ENCODE peak calls at places on chromosomes 4 and X, in seven cellular contexts. X is neural progenitor cell, A is PC-3, M is HCT116, V is hepatocyte, G is GM23338, Y is MM.1S. S is an unnamed sample.

GRCh38 chrX:53483838-53484420 is 49.8 kb upstream of the HSD17B10 start:
- DNase-seq in Y (no peak), V (no peak), G (no peak), X (no peak), A (peak), M (no peak), S (peak)

GRCh38 chrX:153723351-153724251 is 586 bp downstream of the BCAP31 start:
- DNase-seq in G (peak), A (peak), Y (peak), V (peak), M (no peak), X (peak), S (peak)

GRCh38 chrX:6021316-6022091 is 207.2 kb downstream of the NLGN4X start:
- DNase-seq in M (no peak), X (peak), A (peak), Y (peak), V (peak), G (peak), S (peak)

GRCh38 chr4:112517067-112517588 is 1.1 kb upstream of the NEUROG2 start:
- DNase-seq in V (no peak), A (no peak), G (peak), M (no peak), Y (no peak), X (peak), S (no peak)

GRCh38 chr4:17613761-17614415 is 553 bp upstream of the MED28 start:
- DNase-seq in G (peak), A (peak), Y (peak), V (peak), X (peak), M (no peak), S (peak)

GRCh38 chrX:27840881-27841280 is 33.1 kb downstream of the MAGEB10 start:
- DNase-seq in M (no peak), X (no peak), G (peak), Y (no peak), A (no peak), V (no peak), S (no peak)

GRCh38 chr4:150156543-150156942 is 78.3 kb downstream of the DCLK2 start:
- DNase-seq in M (no peak), A (no peak), Y (no peak), X (no peak), V (no peak), G (no peak), S (no peak)

GRCh38 chr4:89284828-89285227 is 22.8 kb downstream of the GPRIN3 start:
- DNase-seq in X (no peak), Y (no peak), G (no peak), A (no peak), M (no peak), V (no peak), S (peak)

GRCh38 chrX:11188664-11189063 is 77.5 kb downstream of the HCCS start:
- DNase-seq in M (no peak), V (no peak), X (no peak), Y (no peak), A (peak), G (no peak), S (peak)

GRCh38 chrX:24668111-24668510 is 21.0 kb upstream of the PCYT1B start:
- DNase-seq in Y (no peak), M (no peak), V (no peak), X (no peak), G (no peak), A (no peak), S (no peak)

GRCh38 chr4:139555705-139556070 is 331 bp downstream of the SETD7 start:
- DNase-seq in V (peak), X (no peak), G (no peak), Y (no peak), A (no peak), M (no peak), S (peak)

GRCh38 chr4:151012836-151013235 is 2.2 kb downstream of the LRBA start:
- DNase-seq in A (peak), Y (no peak), V (peak), G (peak), M (peak), X (peak), S (no peak)

GRCh38 chrX:149469406-149469805 is 35.7 kb downstream of the IDS start:
- DNase-seq in V (no peak), X (no peak), A (no peak), M (no peak), G (no peak), Y (no peak), S (peak)

GRCh38 chr4:113406723-113407016 is 354.9 kb downstream of the CAMK2D start:
- DNase-seq in G (no peak), X (no peak), V (no peak), Y (peak), M (no peak), A (peak), S (no peak)

GRCh38 chr4:107993969-107994368 is 4.3 kb downstream of the HADH start:
- DNase-seq in Y (no peak), V (no peak), G (no peak), X (no peak), A (no peak), M (no peak), S (no peak)

GRCh38 chr4:48899950-48900349 is 6.6 kb downstream of the OCIAD2 start:
- DNase-seq in X (peak), G (no peak), Y (no peak), M (no peak), V (no peak), A (no peak), S (no peak)

GRCh38 chr4:44544158-44544557 is 95.5 kb upstream of the KCTD8 start:
- DNase-seq in X (no peak), M (no peak), V (no peak), G (no peak), A (peak), Y (no peak), S (no peak)

GRCh38 chrX:118823263-118824172 is at the start of gene ZCCHC12:
- DNase-seq in M (peak), A (peak), X (peak), G (peak), V (peak), Y (peak), S (peak)

GRCh38 chrX:118824173-118824782 is 654 bp downstream of the ZCCHC12 start:
- DNase-seq in G (peak), V (no peak), M (no peak), X (peak), Y (no peak), A (no peak), S (no peak)
- TF ChIP-seq EZH2 in G (no peak), V (no peak), M (no peak), X (no peak), Y (no peak), A (no peak), S (no peak)

GRCh38 chr4:165588534-165589310 is 209.9 kb downstream of the CPE start:
- DNase-seq in V (no peak), G (no peak), A (no peak), Y (no peak), M (no peak), X (no peak), S (no peak)

GRCh38 chr4:165597581-165598480 is 219.0 kb downstream of the CPE start:
- DNase-seq in V (no peak), Y (no peak), A (no peak), M (no peak), X (no peak), G (no peak), S (no peak)

DNA sequence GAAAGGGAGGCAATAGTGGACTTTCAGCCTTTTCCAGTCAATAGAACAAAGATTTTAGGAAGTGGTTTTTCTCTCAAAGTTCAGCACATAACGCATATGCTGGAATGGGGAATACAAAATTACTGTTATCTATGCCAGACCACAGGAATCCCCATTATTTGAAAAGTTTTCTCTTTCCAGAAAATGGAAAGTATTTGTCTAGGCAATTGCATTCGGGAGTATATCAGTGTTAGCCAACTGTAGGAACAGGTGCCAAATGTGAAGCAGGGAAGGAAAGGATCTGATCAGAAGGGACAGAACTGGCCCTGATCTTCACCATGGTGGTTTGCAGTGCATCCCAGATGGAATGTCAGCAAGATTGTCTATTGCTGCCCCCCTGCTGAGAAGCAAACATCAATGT is 213.6 kb downstream of the CPE start:
- DNase-seq in A (no peak), G (no peak), V (no peak), Y (no peak), X (no peak), M (no peak), S (no peak)
- TF ChIP-seq EZH2phosphoT487 in A (no peak), G (no peak), V (no peak), Y (no peak), X (no peak), M (no peak), S (no peak)

GRCh38 chr4:7656244-7656800 is 221.6 kb upstream of the PSAPL1 start:
- DNase-seq in M (no peak), A (no peak), V (no peak), G (no peak), X (no peak), Y (no peak), S (no peak)

GRCh38 chr4:7654550-7655266 is 220.0 kb upstream of the PSAPL1 start:
- DNase-seq in X (no peak), Y (no peak), M (no peak), A (no peak), G (no peak), V (no peak), S (no peak)

GRCh38 chr4:7655549-7656243 is 221.0 kb upstream of the PSAPL1 start:
- DNase-seq in G (no peak), V (peak), X (no peak), A (no peak), M (no peak), Y (no peak), S (no peak)

GRCh38 chr4:7653510-7654414 is 219.0 kb upstream of the PSAPL1 start:
- DNase-seq in V (no peak), Y (no peak), M (no peak), G (no peak), A (no peak), X (no peak), S (no peak)

DNA sequence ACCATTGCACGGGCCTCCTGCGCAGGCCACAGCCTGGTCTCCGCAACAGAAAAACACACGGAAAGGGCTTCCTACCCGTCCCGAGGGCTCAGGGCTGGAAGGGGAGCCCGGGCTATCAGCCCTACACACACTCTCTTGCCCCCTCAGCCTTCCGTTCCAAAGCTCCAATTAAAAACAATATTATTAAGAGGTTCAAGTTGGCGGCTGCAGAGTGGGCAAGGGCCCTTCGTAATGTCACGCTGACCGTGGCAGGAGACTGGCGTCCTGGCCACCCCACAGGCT is 220.5 kb upstream of the PSAPL1 start:
- DNase-seq in Y (no peak), A (no peak), X (no peak), M (no peak), G (no peak), V (no peak), S (no peak)
- H3K4me2 ChIP-seq in Y (no peak), A (no peak), X (no peak), M (no peak), G (no peak), V (no peak), S (no peak)

GRCh38 chr4:1551211-1551610 is 132.9 kb downstream of the FAM53A start:
- DNase-seq in X (no peak), V (no peak), G (no peak), A (no peak), Y (no peak), M (no peak), S (no peak)

GRCh38 chr4:1554876-1555265 is 129.2 kb downstream of the FAM53A start:
- DNase-seq in G (no peak), A (peak), X (no peak), M (no peak), Y (no peak), V (no peak), S (no peak)

GRCh38 chr4:1552451-1552850 is 131.7 kb downstream of the FAM53A start:
- DNase-seq in V (no peak), A (no peak), G (no peak), M (no peak), X (no peak), Y (no peak), S (no peak)

GRCh38 chr4:1554246-1554875 is 129.8 kb downstream of the FAM53A start:
- DNase-seq in G (no peak), M (no peak), Y (no peak), V (no peak), X (no peak), A (no peak), S (no peak)

DNA sequence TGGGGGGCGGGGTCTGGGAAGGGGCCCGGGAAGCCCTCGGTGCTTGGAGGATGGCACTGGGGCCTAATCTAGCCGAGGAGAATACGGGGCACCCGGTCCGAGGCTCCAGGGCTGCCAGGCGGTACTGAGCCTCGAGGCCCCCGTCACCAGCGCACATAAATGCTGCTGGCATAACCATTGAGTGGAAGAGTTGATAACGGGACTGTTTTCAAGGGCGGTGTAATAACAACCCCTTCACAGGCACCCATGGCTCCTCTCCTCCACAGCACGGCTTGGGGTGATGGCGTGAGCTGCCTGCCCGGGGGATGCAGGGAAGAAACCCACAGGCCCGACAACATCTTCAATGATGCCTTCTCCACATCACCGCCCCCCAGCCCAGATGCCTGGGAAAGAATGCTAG is 130.7 kb downstream of the FAM53A start:
- DNase-seq in G (no peak), A (no peak), M (no peak), X (no peak), V (no peak), Y (no peak), S (no peak)
- TF ChIP-seq EZH2 in G (no peak), A (no peak), M (no peak), X (no peak), V (no peak), Y (no peak), S (no peak)

DNA sequence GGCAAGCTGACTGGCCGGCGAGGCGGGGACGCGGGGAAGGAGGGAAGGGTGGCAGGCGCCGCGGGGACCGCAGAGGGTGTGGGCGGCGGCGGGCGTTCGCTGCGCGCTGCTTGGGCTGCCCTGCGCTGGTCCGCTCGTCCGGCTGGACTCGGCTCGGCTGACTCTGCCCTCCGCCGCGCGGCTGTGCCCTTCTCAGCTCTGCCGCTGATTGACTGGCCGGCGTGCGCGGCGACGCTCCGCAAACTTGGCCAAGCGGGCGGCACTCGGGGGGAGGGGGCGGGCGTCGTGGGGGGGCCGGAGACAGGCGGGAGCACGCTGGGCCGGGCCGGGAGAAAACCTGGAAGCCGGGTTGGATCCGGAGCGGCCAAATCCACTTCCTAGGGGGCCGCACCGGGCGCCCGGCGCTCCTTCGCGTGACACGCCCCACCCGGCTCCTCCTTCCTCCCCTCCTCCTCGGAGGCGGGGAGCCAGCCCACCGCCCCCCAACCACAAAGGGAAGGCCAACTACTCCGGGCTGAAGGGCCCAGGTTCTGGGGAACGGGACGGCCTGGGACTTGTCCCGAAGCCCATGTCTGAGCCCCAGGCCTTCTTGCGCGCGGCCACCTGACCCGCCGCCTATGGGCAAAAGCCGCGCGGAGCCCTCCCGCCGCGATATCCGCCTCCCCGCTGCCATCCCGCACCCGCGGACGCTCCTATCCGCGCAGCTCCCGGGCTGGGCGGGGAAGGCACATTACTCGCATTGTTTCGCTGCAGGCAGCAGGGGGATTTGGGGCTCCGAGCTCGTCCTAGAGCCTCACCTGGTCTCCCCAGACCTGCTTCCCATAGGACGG is at the start of gene GPC4:
- DNase-seq in M (peak), G (peak), V (peak), A (peak), X (peak), Y (peak), S (peak)
- TF ChIP-seq EZH2phosphoT487 in M (no peak), G (no peak), V (no peak), A (no peak), X (no peak), Y (no peak), S (no peak)

DNA sequence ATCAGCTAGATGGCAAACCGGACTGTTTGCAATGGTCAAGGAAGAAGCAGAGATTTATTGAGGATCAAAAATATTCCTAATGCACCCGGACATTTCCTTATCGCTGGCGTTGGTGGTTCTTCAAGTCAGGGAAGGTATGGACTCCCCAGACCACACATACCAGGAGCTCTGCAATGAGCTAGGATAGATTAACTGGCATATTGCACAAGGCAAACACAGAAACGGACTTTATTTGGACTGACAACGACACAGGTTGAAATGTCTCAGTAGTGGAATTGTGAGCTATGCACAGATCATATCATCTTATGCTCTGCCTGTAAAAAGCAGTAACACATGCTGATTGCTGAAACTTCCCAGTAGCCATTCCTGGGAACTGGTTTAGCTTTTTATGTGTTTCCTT is 1.7 kb downstream of the TSPAN7 start:
- DNase-seq in V (peak), X (no peak), Y (no peak), A (no peak), G (no peak), M (no peak), S (no peak)
- H3K4me2 ChIP-seq in V (peak), X (peak), Y (no peak), A (no peak), G (peak), M (no peak), S (no peak)

DNA sequence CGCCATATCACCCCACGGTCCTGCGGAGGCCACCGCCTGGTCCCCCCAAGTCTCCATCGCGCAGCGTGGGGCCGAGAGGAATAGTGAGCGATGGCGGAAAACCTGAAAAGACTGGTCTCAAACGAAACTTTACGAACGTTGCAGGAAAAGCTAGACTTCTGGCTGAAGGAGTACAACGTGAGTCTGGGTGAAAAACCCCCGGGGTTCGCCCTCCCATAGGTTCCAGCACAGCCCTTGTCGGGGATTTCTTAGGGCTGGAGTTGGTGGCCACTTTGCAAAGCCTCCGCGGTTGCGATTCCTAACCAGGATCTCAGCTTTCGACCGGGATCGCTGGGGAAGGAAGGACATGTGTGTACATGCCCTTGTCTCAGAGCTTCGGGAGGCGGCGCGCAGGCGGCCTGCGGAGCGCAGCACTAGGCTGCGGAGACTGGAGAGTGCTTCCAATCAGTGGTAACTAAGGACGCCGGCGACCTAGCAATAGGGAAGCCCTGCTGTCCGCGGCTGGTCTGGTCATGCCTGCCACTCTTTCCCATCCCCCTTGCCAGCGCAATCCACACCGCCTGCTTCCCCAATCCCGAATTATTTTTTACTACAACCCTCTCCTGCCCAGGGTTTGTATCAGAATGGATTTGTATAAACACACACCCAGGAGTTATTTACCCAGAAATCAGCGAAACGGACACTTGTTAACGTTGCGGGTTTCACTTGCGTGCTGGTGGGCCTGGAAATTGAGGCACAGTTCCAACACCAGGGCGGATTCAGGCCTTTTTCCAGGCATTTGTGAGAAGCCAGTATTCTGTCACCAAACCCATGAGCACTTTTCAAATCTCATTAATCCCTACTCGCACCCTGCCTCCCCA is 741 bp downstream of the SPATA18 start:
- DNase-seq in Y (no peak), V (peak), X (peak), G (peak), M (no peak), A (no peak), S (peak)
- TF ChIP-seq EZH2 in Y (no peak), V (no peak), X (no peak), G (peak), M (no peak), A (no peak), S (no peak)

DNA sequence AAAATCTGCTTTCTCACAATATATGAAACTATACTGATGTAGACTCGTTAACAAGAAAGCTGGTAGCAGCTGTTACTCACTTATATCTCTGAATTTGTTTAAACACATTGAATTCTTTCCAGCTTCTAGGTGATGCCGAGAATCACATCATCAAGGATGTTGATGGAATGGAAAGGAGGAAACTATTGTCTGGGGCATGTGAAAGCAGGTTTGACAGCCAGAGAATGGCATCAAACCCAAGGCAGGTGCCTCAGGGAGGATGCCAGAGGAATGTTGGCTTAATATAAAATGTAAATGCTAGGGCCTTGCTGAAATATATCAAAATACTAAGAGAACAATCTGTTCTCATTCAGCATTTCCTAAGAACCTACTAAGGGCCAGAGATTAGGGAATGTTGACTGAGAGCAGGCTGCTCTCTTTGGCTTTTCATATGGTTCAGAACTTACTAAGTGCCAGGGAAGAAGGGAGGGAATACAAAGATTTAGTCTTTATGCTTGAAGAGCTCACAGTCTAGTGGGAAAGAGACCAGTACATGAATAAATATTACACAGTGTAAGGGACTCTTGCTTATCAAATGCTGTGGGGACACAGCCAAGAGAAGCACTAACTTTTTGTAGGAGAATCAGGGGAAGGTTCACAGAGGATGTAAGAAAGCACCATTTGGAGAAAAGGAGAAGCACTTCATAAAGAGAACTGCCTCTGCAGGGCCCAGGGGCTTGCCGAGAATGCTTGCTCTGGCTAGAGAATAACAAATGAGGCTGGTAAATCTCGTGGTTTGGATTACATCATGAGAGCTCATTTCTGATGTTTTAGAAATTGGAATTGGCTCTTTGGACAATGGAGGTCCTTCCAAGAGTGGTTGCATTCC is 14.7 kb downstream of the SLIT2 start:
- DNase-seq in X (no peak), Y (no peak), G (no peak), V (no peak), A (no peak), M (no peak), S (peak)
- TF ChIP-seq EZH2phosphoT487 in X (no peak), Y (no peak), G (no peak), V (no peak), A (no peak), M (no peak), S (no peak)

S was measured in GM23248.